ENCODE peak calls at places on chromosomes 4 and X, in eight cellular contexts. R is A549, Y is HepG2, A is suprapubic skin, S is tibial nerve, C is stomach, F is transverse colon, B is SK-N-SH. K is an unnamed sample.

GRCh38 chr4:146450524-146450923 is 71.2 kb downstream of the SLC10A7 start:
- DNase-seq in Y (no peak), R (no peak), F (no peak), A (no peak), B (no peak), S (no peak), C (no peak), K (no peak)

GRCh38 chr4:71392109-71392508 is 53.3 kb downstream of the SLC4A4 start:
- DNase-seq in B (no peak), A (no peak), S (no peak), F (no peak), C (no peak), Y (no peak), R (no peak), K (no peak)

GRCh38 chr4:169266661-169267060 is 4.1 kb downstream of the SH3RF1 start:
- DNase-seq in R (no peak), B (no peak), Y (no peak), C (no peak), F (no peak), S (no peak), A (no peak), K (no peak)

GRCh38 chrX:68839771-68840170 is 10.9 kb downstream of the EFNB1 start:
- DNase-seq in C (no peak), Y (no peak), F (no peak), S (no peak), A (no peak), R (no peak), B (no peak), K (no peak)

GRCh38 chrX:42943051-42943450 is 165.1 kb upstream of the PPP1R2C start:
- DNase-seq in B (no peak), R (no peak), C (no peak), A (no peak), Y (peak; percentile 1), S (no peak), F (no peak), K (no peak)

GRCh38 chrX:56248492-56248891 is 16.3 kb downstream of the KLF8 start:
- DNase-seq in R (peak; percentile 51), Y (peak; percentile 5), B (peak; percentile 52), S (no peak), F (peak; percentile 64), C (peak; percentile 55), A (no peak), K (peak; percentile 65)

GRCh38 chr4:99457270-99457669 is 22.1 kb upstream of the ADH7 start:
- DNase-seq in Y (no peak), R (no peak), A (no peak), F (no peak), C (no peak), S (no peak), B (no peak), K (no peak)

GRCh38 chrX:124641737-124642491 is 295.6 kb downstream of the SH2D1A start:
- DNase-seq in F (no peak), R (no peak), A (no peak), S (no peak), B (no peak), C (no peak), Y (no peak), K (no peak)

GRCh38 chr4:55351824-55352223 is 5.8 kb downstream of the SRD5A3 start:
- DNase-seq in R (no peak), A (no peak), S (no peak), Y (no peak), B (no peak), C (no peak), F (no peak), K (no peak)

GRCh38 chr4:1772869-1773538 is 20.1 kb upstream of the FGFR3 start:
- DNase-seq in C (no peak), F (no peak), R (no peak), B (peak; percentile 73), A (no peak), Y (no peak), S (no peak), K (no peak)

GRCh38 chr4:52507774-52508173 is 151.3 kb downstream of the USP46 start:
- DNase-seq in B (no peak), Y (no peak), F (no peak), A (no peak), C (no peak), S (no peak), R (no peak), K (peak; percentile 34)

GRCh38 chrX:103488332-103488731 is 31.0 kb downstream of the RAB40A start:
- DNase-seq in A (no peak), C (no peak), R (peak; percentile 15), Y (no peak), F (no peak), S (no peak), B (peak; percentile 48), K (no peak)

GRCh38 chr4:158193171-158193749 is 17.0 kb upstream of the TMEM144 start:
- DNase-seq in C (no peak), B (peak; percentile 30), R (peak; percentile 28), A (no peak), Y (peak; percentile 43), F (no peak), S (no peak), K (no peak)

GRCh38 chr4:33134366-33134765 is 2414.2 kb downstream of the PCDH7 start:
- DNase-seq in R (no peak), F (no peak), Y (no peak), B (no peak), S (no peak), C (no peak), A (no peak), K (no peak)

GRCh38 chrX:24561121-24561520 is 86.0 kb downstream of the PCYT1B start:
- DNase-seq in F (no peak), S (no peak), C (no peak), B (peak; percentile 8), A (no peak), Y (no peak), R (peak; percentile 37), K (no peak)

GRCh38 chr4:131258361-131258760 is 1890.7 kb upstream of the PCDH10 start:
- DNase-seq in F (no peak), R (no peak), S (no peak), A (no peak), C (no peak), Y (no peak), B (no peak), K (no peak)

GRCh38 chr4:53688186-53688790 is 97.0 kb upstream of the LNX1 start:
- DNase-seq in Y (no peak), R (peak; percentile 39), B (peak; percentile 3), A (no peak), F (no peak), S (no peak), C (no peak), K (no peak)

GRCh38 chrX:39507034-39507433 is 590.7 kb downstream of the BCOR start:
- DNase-seq in A (no peak), C (no peak), B (no peak), S (no peak), R (no peak), F (no peak), Y (no peak), K (no peak)

GRCh38 chrX:45697591-45697990 is 496.9 kb upstream of the DIPK2B start:
- DNase-seq in C (no peak), R (peak; percentile 8), Y (no peak), B (no peak), F (no peak), S (no peak), A (no peak), K (no peak)

DNA sequence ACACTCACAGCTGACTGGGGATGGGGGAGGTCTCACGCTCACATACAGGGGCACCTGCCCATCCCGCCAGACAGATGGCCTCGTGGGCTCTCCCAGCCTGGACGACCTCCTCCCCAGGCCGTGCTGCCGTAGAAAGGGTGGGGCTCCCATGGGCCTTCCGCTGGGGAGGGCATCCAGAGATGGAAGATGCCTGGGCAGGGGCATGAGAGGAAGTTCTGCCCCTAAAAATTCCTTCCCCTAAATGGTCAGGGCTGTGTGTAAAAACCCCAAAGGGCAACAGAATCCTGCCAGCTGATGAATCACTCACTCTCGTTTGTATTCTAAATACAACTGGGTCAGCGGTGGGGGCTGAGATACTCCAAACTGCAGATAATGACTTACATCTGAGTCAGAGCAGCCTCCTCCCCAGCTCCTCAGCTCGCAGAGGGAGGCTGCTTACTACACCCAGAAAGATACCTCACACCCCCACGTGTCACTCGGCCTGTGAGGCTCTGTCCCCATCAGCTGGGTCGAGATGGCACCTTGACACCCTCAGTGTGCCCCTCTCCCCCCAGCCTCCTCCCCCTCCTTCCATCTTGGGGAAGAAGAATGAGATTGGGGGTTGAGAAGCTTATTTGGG is 10.1 kb downstream of the WDR1 start:
- DNase-seq in B (peak; percentile 49), R (peak; percentile 72), Y (no peak), A (peak; percentile 89), F (peak; percentile 62), C (peak; percentile 54), S (peak; percentile 71), K (peak; percentile 78)
- TF ChIP-seq EP300 in B (peak; percentile 50), R (no peak), Y (no peak), A (no peak), F (no peak), C (no peak), S (peak; percentile 74), K (no peak)

GRCh38 chr4:16226816-16227461 is 668 bp upstream of the TAPT1 start:
- DNase-seq in F (peak; percentile 69), R (peak; percentile 37), C (peak; percentile 56), S (peak; percentile 25), B (peak; percentile 76), Y (peak; percentile 35), A (peak; percentile 85), K (peak; percentile 74)
- TF ChIP-seq EP300 in F (no peak), R (no peak), C (no peak), S (no peak), B (no peak), Y (no peak), A (no peak), K (no peak)

GRCh38 chr4:80967346-80967745 is 63.2 kb upstream of the BMP3 start:
- DNase-seq in C (no peak), B (no peak), R (no peak), S (no peak), F (no peak), A (no peak), Y (no peak), K (no peak)

GRCh38 chr4:80963051-80963450 is 67.5 kb upstream of the BMP3 start:
- DNase-seq in F (no peak), R (peak; percentile 6), Y (no peak), C (no peak), B (no peak), S (no peak), A (no peak), K (no peak)
- TF ChIP-seq EP300 in F (no peak), R (no peak), Y (no peak), C (no peak), B (no peak), S (no peak), A (no peak), K (no peak)

DNA sequence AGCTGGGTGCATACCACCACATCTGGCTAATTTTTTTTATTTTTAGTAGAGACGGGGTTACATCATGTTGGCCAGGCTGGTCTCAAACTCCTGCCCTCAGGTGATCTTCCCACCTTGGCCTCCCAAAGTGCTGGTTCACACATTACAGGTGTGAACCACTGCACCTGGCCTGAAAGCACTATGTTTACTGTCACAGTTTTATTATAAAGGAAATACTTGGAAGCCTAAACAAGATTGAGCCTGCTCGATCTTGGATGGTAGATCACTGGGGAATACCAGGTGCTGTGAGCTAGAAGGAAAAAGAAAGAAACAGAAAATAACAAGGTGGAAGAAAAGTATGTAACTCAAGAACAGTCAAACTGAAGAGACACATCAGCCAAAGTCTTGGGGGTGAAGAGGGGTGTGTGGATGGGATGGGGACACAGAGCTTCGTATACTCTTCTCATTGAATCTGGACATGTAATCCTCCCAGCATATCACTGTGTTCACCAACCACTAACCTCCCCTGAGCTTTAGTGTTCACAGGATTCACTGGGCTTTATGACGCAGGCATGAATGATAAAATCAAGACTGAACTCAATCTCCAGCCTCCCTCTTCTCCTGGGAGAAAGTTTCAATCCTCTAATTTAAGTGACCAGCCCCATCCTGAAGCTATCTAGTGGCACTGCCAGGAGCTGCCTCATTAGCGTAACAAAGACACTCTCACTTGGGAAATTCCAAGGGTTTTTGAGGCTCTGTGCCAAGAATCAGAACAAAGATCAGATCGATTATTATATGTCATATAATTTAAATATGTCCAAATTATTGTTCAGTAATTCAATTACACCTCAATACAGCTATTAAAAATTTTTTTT is 40.9 kb downstream of the PDS5A start:
- DNase-seq in F (no peak), S (no peak), B (no peak), C (no peak), R (no peak), A (no peak), Y (no peak), K (no peak)
- TF ChIP-seq EP300 in F (no peak), S (no peak), B (no peak), C (no peak), R (no peak), A (no peak), Y (no peak), K (no peak)